ENCODE peak calls at places on chromosomes 4 and X, in eight cellular contexts. One of them, this sample, is unnamed.

GRCh38 chrX:79444694-79445093 is 77.6 kb upstream of the ITM2A start:
- DNase-seq in iPS-NIHi11: no peak
- DNase-seq in RWPE1: no peak
- DNase-seq in kidney glomerular epithelial cell: no peak
- DNase-seq in EL: no peak
- DNase-seq in stomach: no peak
- DNase-seq in NCI-H2081: no peak
- DNase-seq in activated naive CD4-positive, alpha-beta T cell treated with anti-CD3 and anti-CD28 coated beads, Interleukin-2, amount 10 ng/mL, durations not matched to agents 7 days and 5 days: no peak
- DNase-seq in this sample: no peak

GRCh38 chrX:108439434-108439883 is at the start of gene COL4A5:
- DNase-seq in iPS-NIHi11: peak
- DNase-seq in RWPE1: peak
- DNase-seq in kidney glomerular epithelial cell: peak
- DNase-seq in EL: peak
- DNase-seq in stomach: peak
- DNase-seq in NCI-H2081: peak
- DNase-seq in activated naive CD4-positive, alpha-beta T cell treated with anti-CD3 and anti-CD28 coated beads, Interleukin-2, amount 10 ng/mL, durations not matched to agents 7 days and 5 days: no peak
- DNase-seq in this sample: peak

GRCh38 chrX:93580634-93581033 is 92.7 kb downstream of the NAP1L3 start:
- DNase-seq in iPS-NIHi11: no peak
- DNase-seq in RWPE1: no peak
- DNase-seq in kidney glomerular epithelial cell: no peak
- DNase-seq in EL: no peak
- DNase-seq in stomach: no peak
- DNase-seq in NCI-H2081: no peak
- DNase-seq in activated naive CD4-positive, alpha-beta T cell treated with anti-CD3 and anti-CD28 coated beads, Interleukin-2, amount 10 ng/mL, durations not matched to agents 7 days and 5 days: no peak
- DNase-seq in this sample: no peak

GRCh38 chrX:85052207-85052606 is 48.5 kb downstream of the APOOL start:
- DNase-seq in iPS-NIHi11: no peak
- DNase-seq in RWPE1: peak
- DNase-seq in kidney glomerular epithelial cell: no peak
- DNase-seq in EL: peak
- DNase-seq in stomach: no peak
- DNase-seq in NCI-H2081: no peak
- DNase-seq in activated naive CD4-positive, alpha-beta T cell treated with anti-CD3 and anti-CD28 coated beads, Interleukin-2, amount 10 ng/mL, durations not matched to agents 7 days and 5 days: no peak
- DNase-seq in this sample: peak

GRCh38 chr4:117412661-117413060 is 327.3 kb upstream of the TRAM1L1 start:
- DNase-seq in iPS-NIHi11: no peak
- DNase-seq in RWPE1: no peak
- DNase-seq in kidney glomerular epithelial cell: no peak
- DNase-seq in EL: no peak
- DNase-seq in stomach: no peak
- DNase-seq in NCI-H2081: no peak
- DNase-seq in activated naive CD4-positive, alpha-beta T cell treated with anti-CD3 and anti-CD28 coated beads, Interleukin-2, amount 10 ng/mL, durations not matched to agents 7 days and 5 days: no peak
- DNase-seq in this sample: no peak

GRCh38 chr4:145939856-145940255 is 1.2 kb upstream of the ZNF827 start:
- DNase-seq in iPS-NIHi11: no peak
- DNase-seq in RWPE1: peak
- DNase-seq in kidney glomerular epithelial cell: no peak
- DNase-seq in EL: peak
- DNase-seq in stomach: no peak
- DNase-seq in NCI-H2081: no peak
- DNase-seq in activated naive CD4-positive, alpha-beta T cell treated with anti-CD3 and anti-CD28 coated beads, Interleukin-2, amount 10 ng/mL, durations not matched to agents 7 days and 5 days: no peak
- DNase-seq in this sample: no peak

GRCh38 chr4:128858875-128859696 is 49.6 kb downstream of the JADE1 start:
- DNase-seq in iPS-NIHi11: no peak
- DNase-seq in RWPE1: no peak
- DNase-seq in kidney glomerular epithelial cell: no peak
- DNase-seq in EL: peak
- DNase-seq in stomach: no peak
- DNase-seq in NCI-H2081: no peak
- DNase-seq in activated naive CD4-positive, alpha-beta T cell treated with anti-CD3 and anti-CD28 coated beads, Interleukin-2, amount 10 ng/mL, durations not matched to agents 7 days and 5 days: no peak
- DNase-seq in this sample: no peak

GRCh38 chr4:8788174-8788573 is 83.5 kb downstream of the HMX1 start:
- DNase-seq in iPS-NIHi11: no peak
- DNase-seq in RWPE1: no peak
- DNase-seq in kidney glomerular epithelial cell: no peak
- DNase-seq in EL: no peak
- DNase-seq in stomach: no peak
- DNase-seq in NCI-H2081: no peak
- DNase-seq in activated naive CD4-positive, alpha-beta T cell treated with anti-CD3 and anti-CD28 coated beads, Interleukin-2, amount 10 ng/mL, durations not matched to agents 7 days and 5 days: no peak
- DNase-seq in this sample: no peak

GRCh38 chrX:137565921-137566745 is at the start of gene ZIC3:
- DNase-seq in iPS-NIHi11: peak
- DNase-seq in RWPE1: peak
- DNase-seq in kidney glomerular epithelial cell: no peak
- DNase-seq in EL: no peak
- DNase-seq in stomach: peak
- DNase-seq in NCI-H2081: peak
- DNase-seq in activated naive CD4-positive, alpha-beta T cell treated with anti-CD3 and anti-CD28 coated beads, Interleukin-2, amount 10 ng/mL, durations not matched to agents 7 days and 5 days: no peak
- DNase-seq in this sample: peak

GRCh38 chrX:51395474-51395806 is 62.8 kb downstream of the NUDT10 start:
- DNase-seq in iPS-NIHi11: no peak
- DNase-seq in RWPE1: no peak
- DNase-seq in kidney glomerular epithelial cell: no peak
- DNase-seq in EL: no peak
- DNase-seq in stomach: no peak
- DNase-seq in NCI-H2081: peak
- DNase-seq in activated naive CD4-positive, alpha-beta T cell treated with anti-CD3 and anti-CD28 coated beads, Interleukin-2, amount 10 ng/mL, durations not matched to agents 7 days and 5 days: no peak
- DNase-seq in this sample: no peak

GRCh38 chr4:4981427-4981826 is 37.8 kb downstream of the CYTL1 start:
- DNase-seq in iPS-NIHi11: no peak
- DNase-seq in RWPE1: no peak
- DNase-seq in kidney glomerular epithelial cell: no peak
- DNase-seq in EL: no peak
- DNase-seq in stomach: no peak
- DNase-seq in NCI-H2081: no peak
- DNase-seq in activated naive CD4-positive, alpha-beta T cell treated with anti-CD3 and anti-CD28 coated beads, Interleukin-2, amount 10 ng/mL, durations not matched to agents 7 days and 5 days: no peak
- DNase-seq in this sample: no peak

GRCh38 chr4:154503598-154503997 is 12.0 kb upstream of the DCHS2 start:
- DNase-seq in iPS-NIHi11: peak
- DNase-seq in RWPE1: peak
- DNase-seq in kidney glomerular epithelial cell: peak
- DNase-seq in EL: peak
- DNase-seq in stomach: no peak
- DNase-seq in NCI-H2081: no peak
- DNase-seq in activated naive CD4-positive, alpha-beta T cell treated with anti-CD3 and anti-CD28 coated beads, Interleukin-2, amount 10 ng/mL, durations not matched to agents 7 days and 5 days: no peak
- DNase-seq in this sample: peak

GRCh38 chr4:8732681-8733243 is 138.9 kb downstream of the HMX1 start:
- DNase-seq in iPS-NIHi11: no peak
- DNase-seq in RWPE1: no peak
- DNase-seq in kidney glomerular epithelial cell: no peak
- DNase-seq in EL: no peak
- DNase-seq in stomach: peak
- DNase-seq in NCI-H2081: no peak
- DNase-seq in activated naive CD4-positive, alpha-beta T cell treated with anti-CD3 and anti-CD28 coated beads, Interleukin-2, amount 10 ng/mL, durations not matched to agents 7 days and 5 days: no peak
- DNase-seq in this sample: no peak

GRCh38 chrX:40462797-40463196 is 118.0 kb upstream of the ATP6AP2 start:
- DNase-seq in iPS-NIHi11: no peak
- DNase-seq in RWPE1: no peak
- DNase-seq in kidney glomerular epithelial cell: no peak
- DNase-seq in EL: no peak
- DNase-seq in stomach: no peak
- DNase-seq in NCI-H2081: no peak
- DNase-seq in activated naive CD4-positive, alpha-beta T cell treated with anti-CD3 and anti-CD28 coated beads, Interleukin-2, amount 10 ng/mL, durations not matched to agents 7 days and 5 days: no peak
- DNase-seq in this sample: no peak

GRCh38 chrX:129577473-129577872 is 37.4 kb downstream of the OCRL start:
- DNase-seq in iPS-NIHi11: no peak
- DNase-seq in RWPE1: peak
- DNase-seq in kidney glomerular epithelial cell: peak
- DNase-seq in EL: peak
- DNase-seq in stomach: no peak
- DNase-seq in NCI-H2081: no peak
- DNase-seq in activated naive CD4-positive, alpha-beta T cell treated with anti-CD3 and anti-CD28 coated beads, Interleukin-2, amount 10 ng/mL, durations not matched to agents 7 days and 5 days: no peak
- DNase-seq in this sample: peak

GRCh38 chrX:39759526-39760224 is 338.1 kb downstream of the BCOR start:
- DNase-seq in iPS-NIHi11: peak
- DNase-seq in RWPE1: no peak
- DNase-seq in kidney glomerular epithelial cell: peak
- DNase-seq in EL: peak
- DNase-seq in stomach: peak
- DNase-seq in NCI-H2081: peak
- DNase-seq in activated naive CD4-positive, alpha-beta T cell treated with anti-CD3 and anti-CD28 coated beads, Interleukin-2, amount 10 ng/mL, durations not matched to agents 7 days and 5 days: no peak
- DNase-seq in this sample: peak

GRCh38 chrX:15751160-15751819 is 13.2 kb downstream of the CA5B start:
- DNase-seq in iPS-NIHi11: no peak
- DNase-seq in RWPE1: no peak
- DNase-seq in kidney glomerular epithelial cell: no peak
- DNase-seq in EL: peak
- DNase-seq in stomach: no peak
- DNase-seq in NCI-H2081: no peak
- DNase-seq in activated naive CD4-positive, alpha-beta T cell treated with anti-CD3 and anti-CD28 coated beads, Interleukin-2, amount 10 ng/mL, durations not matched to agents 7 days and 5 days: no peak
- DNase-seq in this sample: no peak

GRCh38 chrX:39766882-39767281 is 330.9 kb downstream of the BCOR start:
- DNase-seq in iPS-NIHi11: no peak
- DNase-seq in RWPE1: no peak
- DNase-seq in kidney glomerular epithelial cell: no peak
- DNase-seq in EL: no peak
- DNase-seq in stomach: no peak
- DNase-seq in NCI-H2081: no peak
- DNase-seq in activated naive CD4-positive, alpha-beta T cell treated with anti-CD3 and anti-CD28 coated beads, Interleukin-2, amount 10 ng/mL, durations not matched to agents 7 days and 5 days: no peak
- DNase-seq in this sample: no peak

GRCh38 chr4:120877021-120877420 is 45.5 kb downstream of the PRDM5 start:
- DNase-seq in iPS-NIHi11: no peak
- DNase-seq in RWPE1: no peak
- DNase-seq in kidney glomerular epithelial cell: no peak
- DNase-seq in EL: no peak
- DNase-seq in stomach: no peak
- DNase-seq in NCI-H2081: no peak
- DNase-seq in activated naive CD4-positive, alpha-beta T cell treated with anti-CD3 and anti-CD28 coated beads, Interleukin-2, amount 10 ng/mL, durations not matched to agents 7 days and 5 days: no peak
- DNase-seq in this sample: no peak

GRCh38 chr4:142278171-142278570 is 567.9 kb downstream of the INPP4B start:
- DNase-seq in iPS-NIHi11: no peak
- DNase-seq in RWPE1: no peak
- DNase-seq in kidney glomerular epithelial cell: no peak
- DNase-seq in EL: peak
- DNase-seq in stomach: no peak
- DNase-seq in NCI-H2081: no peak
- DNase-seq in activated naive CD4-positive, alpha-beta T cell treated with anti-CD3 and anti-CD28 coated beads, Interleukin-2, amount 10 ng/mL, durations not matched to agents 7 days and 5 days: no peak
- DNase-seq in this sample: no peak

GRCh38 chr4:121208571-121208970 is 44.5 kb upstream of the TNIP3 start:
- DNase-seq in iPS-NIHi11: no peak
- DNase-seq in RWPE1: no peak
- DNase-seq in kidney glomerular epithelial cell: no peak
- DNase-seq in EL: no peak
- DNase-seq in stomach: no peak
- DNase-seq in NCI-H2081: no peak
- DNase-seq in activated naive CD4-positive, alpha-beta T cell treated with anti-CD3 and anti-CD28 coated beads, Interleukin-2, amount 10 ng/mL, durations not matched to agents 7 days and 5 days: no peak
- DNase-seq in this sample: no peak

GRCh38 chr4:42391356-42391675 is 6.0 kb upstream of the SHISA3 start:
- DNase-seq in iPS-NIHi11: no peak
- DNase-seq in RWPE1: no peak
- DNase-seq in kidney glomerular epithelial cell: no peak
- DNase-seq in EL: no peak
- DNase-seq in stomach: no peak
- DNase-seq in NCI-H2081: no peak
- DNase-seq in activated naive CD4-positive, alpha-beta T cell treated with anti-CD3 and anti-CD28 coated beads, Interleukin-2, amount 10 ng/mL, durations not matched to agents 7 days and 5 days: no peak
- DNase-seq in this sample: no peak

GRCh38 chrX:103562801-103563200 is 22.5 kb upstream of the TCEAL4 start:
- DNase-seq in iPS-NIHi11: no peak
- DNase-seq in RWPE1: no peak
- DNase-seq in kidney glomerular epithelial cell: no peak
- DNase-seq in EL: peak
- DNase-seq in stomach: no peak
- DNase-seq in NCI-H2081: no peak
- DNase-seq in activated naive CD4-positive, alpha-beta T cell treated with anti-CD3 and anti-CD28 coated beads, Interleukin-2, amount 10 ng/mL, durations not matched to agents 7 days and 5 days: no peak
- DNase-seq in this sample: peak

GRCh38 chr4:3320361-3321023 is 27.7 kb downstream of the RGS12 start:
- DNase-seq in iPS-NIHi11: no peak
- DNase-seq in RWPE1: no peak
- DNase-seq in kidney glomerular epithelial cell: no peak
- DNase-seq in EL: no peak
- DNase-seq in stomach: peak
- DNase-seq in NCI-H2081: no peak
- DNase-seq in activated naive CD4-positive, alpha-beta T cell treated with anti-CD3 and anti-CD28 coated beads, Interleukin-2, amount 10 ng/mL, durations not matched to agents 7 days and 5 days: no peak
- DNase-seq in this sample: no peak

This sample was measured in epithelial cell of esophagus.